ENCODE peak calls at places on chromosome 6, in nine cellular contexts. O is Peyer's patch, B is body of pancreas, X is ovary, U is H54, R is H1, S is K562, I is A549, N is GM12878. Y is an unnamed sample.

GRCh38 chr6:21808551-21809181 is 215.1 kb downstream of the SOX4 start:
- DNase-seq in S (no peak), U (no peak), I (no peak), X (peak), N (no peak), O (peak), B (peak), R (no peak), Y (no peak)

GRCh38 chr6:93858213-93858612 is 438.9 kb upstream of the EPHA7 start:
- DNase-seq in S (no peak), N (no peak), B (no peak), I (no peak), U (no peak), R (no peak), O (no peak), X (no peak), Y (no peak)

GRCh38 chr6:20778460-20778859 is 244.2 kb downstream of the CDKAL1 start:
- DNase-seq in I (no peak), N (no peak), U (no peak), B (no peak), O (no peak), X (no peak), R (no peak), S (no peak), Y (no peak)

GRCh38 chr6:81996414-81996813 is 243.9 kb upstream of the TENT5A start:
- DNase-seq in I (no peak), R (no peak), S (no peak), O (no peak), N (no peak), X (no peak), U (no peak), B (no peak), Y (no peak)

GRCh38 chr6:7500737-7501282 is 40.7 kb upstream of the DSP start:
- DNase-seq in O (no peak), I (no peak), N (no peak), R (no peak), U (no peak), S (no peak), B (no peak), X (no peak), Y (no peak)

GRCh38 chr6:40328376-40328987 is 258.7 kb downstream of the LRFN2 start:
- DNase-seq in B (peak), N (no peak), X (no peak), R (peak), U (no peak), I (peak), S (peak), O (peak), Y (no peak)

GRCh38 chr6:144012534-144012933 is 4.5 kb upstream of the PLAGL1 start:
- DNase-seq in U (peak), X (no peak), S (no peak), B (no peak), R (no peak), N (no peak), I (no peak), O (no peak), Y (no peak)

GRCh38 chr6:99838607-99839006 is 155.4 kb downstream of the MCHR2 start:
- DNase-seq in I (no peak), X (no peak), U (no peak), B (no peak), O (no peak), R (no peak), N (no peak), S (no peak), Y (no peak)

GRCh38 chr6:47292944-47293343 is 16.8 kb downstream of the TNFRSF21 start:
- DNase-seq in I (no peak), B (no peak), X (no peak), O (no peak), R (no peak), N (no peak), S (no peak), U (no peak), Y (no peak)

GRCh38 chr6:148800535-148800934 is 53.7 kb downstream of the UST start:
- DNase-seq in O (no peak), N (no peak), I (no peak), U (no peak), B (no peak), R (no peak), S (no peak), X (no peak), Y (no peak)

GRCh38 chr6:106908386-106908840 is 66.1 kb downstream of the CD24 start:
- DNase-seq in N (no peak), R (no peak), I (no peak), S (no peak), U (no peak), X (no peak), B (no peak), O (no peak), Y (no peak)

GRCh38 chr6:125201961-125202729 is 48.6 kb downstream of the TPD52L1 start:
- DNase-seq in B (peak), X (peak), O (peak), R (no peak), S (peak), N (no peak), U (peak), I (peak), Y (no peak)

GRCh38 chr6:139262519-139263300 is 29.1 kb downstream of the TXLNB start:
- DNase-seq in R (no peak), U (no peak), S (no peak), I (no peak), X (no peak), B (no peak), N (no peak), O (no peak), Y (no peak)

GRCh38 chr6:139763468-139764214 is 389.2 kb upstream of the CITED2 start:
- DNase-seq in B (no peak), S (no peak), O (no peak), R (no peak), U (no peak), X (no peak), I (no peak), N (no peak), Y (no peak)

GRCh38 chr6:14035448-14035847 is 82.1 kb upstream of the CD83 start:
- DNase-seq in N (no peak), S (no peak), U (peak), O (no peak), I (no peak), R (no peak), B (peak), X (no peak), Y (no peak)

GRCh38 chr6:5384276-5384675 is 123.0 kb downstream of the FARS2 start:
- DNase-seq in B (no peak), R (no peak), X (no peak), O (no peak), S (no peak), I (no peak), N (no peak), U (no peak), Y (no peak)

GRCh38 chr6:17178754-17179153 is 76.9 kb downstream of the STMND1 start:
- DNase-seq in I (no peak), R (no peak), S (no peak), U (no peak), O (no peak), X (no peak), N (no peak), B (no peak), Y (no peak)

GRCh38 chr6:20464041-20464440 is 62.4 kb downstream of the E2F3 start:
- DNase-seq in U (no peak), O (no peak), N (no peak), X (no peak), I (no peak), S (no peak), B (no peak), R (no peak), Y (no peak)

GRCh38 chr6:28940294-28940858 is 16.6 kb upstream of the TRIM27 start:
- DNase-seq in N (peak), B (peak), R (peak), U (no peak), O (no peak), I (no peak), S (peak), X (no peak), Y (no peak)

GRCh38 chr6:146915671-146916127 is 288.5 kb upstream of the STXBP5 start:
- DNase-seq in R (no peak), I (no peak), O (no peak), U (no peak), B (no peak), S (peak), X (no peak), N (no peak), Y (no peak)

GRCh38 chr6:53044071-53044470 is 21.1 kb upstream of the FBXO9 start:
- DNase-seq in O (no peak), N (no peak), R (no peak), B (no peak), X (no peak), I (no peak), U (no peak), S (no peak), Y (no peak)

GRCh38 chr6:53898026-53898795 is 103.4 kb downstream of the LRRC1 start:
- DNase-seq in R (no peak), B (no peak), N (no peak), U (no peak), I (no peak), X (no peak), S (no peak), O (no peak), Y (no peak)

GRCh38 chr6:44245912-44246662 is 814 bp upstream of the HSP90AB1 start:
- DNase-seq in I (peak), N (no peak), O (peak), R (peak), B (peak), X (peak), S (peak), U (peak), Y (peak)

GRCh38 chr6:138397128-138397814 is 6.8 kb upstream of the HEBP2 start:
- DNase-seq in I (no peak), U (no peak), S (no peak), N (no peak), O (no peak), B (no peak), R (no peak), X (no peak), Y (no peak)

GRCh38 chr6:54291146-54291545 is 17.1 kb upstream of the TINAG start:
- DNase-seq in X (no peak), O (no peak), N (peak), I (no peak), B (no peak), R (no peak), S (no peak), U (no peak), Y (no peak)

GRCh38 chr6:30074331-30075093 is 1.1 kb downstream of the RNF39 start:
- DNase-seq in U (no peak), X (peak), I (no peak), R (peak), O (no peak), N (no peak), S (no peak), B (no peak), Y (no peak)

GRCh38 chr6:144296973-144297372 is 11.8 kb downstream of the UTRN start:
- DNase-seq in U (no peak), I (no peak), O (no peak), N (no peak), R (no peak), B (peak), X (peak), S (no peak), Y (no peak)

GRCh38 chr6:84417261-84417660 is 189.8 kb upstream of the CEP162 start:
- DNase-seq in O (no peak), I (no peak), B (no peak), R (no peak), U (no peak), S (no peak), X (no peak), N (no peak), Y (no peak)

GRCh38 chr6:43243649-43244321 is 504 bp downstream of the TTBK1 start:
- DNase-seq in O (no peak), S (no peak), X (no peak), B (no peak), U (no peak), R (no peak), I (no peak), N (no peak), Y (peak)

GRCh38 chr6:31497595-31498476 is at the start of gene MICB:
- DNase-seq in U (no peak), X (peak), S (peak), O (peak), B (peak), I (peak), R (peak), N (peak), Y (peak)
- TF ChIP-seq POLR2A in U (peak), X (no peak), S (peak), O (peak), B (no peak), I (peak), R (no peak), N (peak), Y (no peak)

DNA sequence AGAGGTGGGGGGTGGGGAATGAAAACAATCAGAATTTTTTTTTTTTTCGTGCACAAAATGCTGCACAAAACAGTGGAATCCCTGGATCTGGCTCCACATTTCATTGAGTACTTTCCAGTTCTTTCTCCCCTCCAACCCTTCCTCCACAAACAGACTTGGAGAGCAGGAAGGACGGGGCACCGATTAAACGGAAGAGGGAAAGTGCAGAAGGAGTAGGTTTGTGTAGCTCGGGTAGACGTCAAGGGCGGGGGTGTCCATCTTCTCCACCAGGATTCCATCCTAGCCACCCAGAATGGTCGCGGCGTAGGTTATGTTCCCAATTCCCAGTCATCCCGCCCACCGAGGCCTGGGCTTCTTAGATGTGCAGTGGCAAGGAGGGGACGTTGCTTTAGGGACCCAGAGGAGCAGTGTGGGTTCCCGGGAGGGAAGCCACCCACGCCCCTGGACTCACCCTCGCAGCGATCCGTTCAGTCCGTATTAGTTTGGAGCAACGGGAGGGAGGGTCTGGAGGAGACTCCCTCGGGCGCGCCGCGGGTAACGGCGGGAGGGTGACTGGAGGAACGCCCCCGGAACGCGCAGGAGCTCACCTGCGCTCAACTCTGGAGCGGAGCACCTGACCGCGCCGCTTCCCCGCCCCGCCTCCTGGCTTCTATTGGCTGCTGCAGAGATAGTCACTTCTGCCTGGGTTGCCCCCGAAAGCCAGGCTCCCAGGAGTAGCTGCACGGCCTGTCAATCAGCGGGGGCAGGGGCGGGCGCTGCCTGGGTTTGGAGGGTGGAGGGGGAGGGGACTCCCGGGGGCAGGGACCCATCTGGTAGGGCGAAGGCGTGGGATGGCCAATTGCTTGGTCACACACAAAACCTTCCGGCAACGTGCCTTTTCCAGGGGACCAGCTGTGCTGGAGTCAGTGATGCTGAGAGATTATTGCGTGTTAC is at the start of gene ENPP5:
- DNase-seq in I (no peak), B (peak), X (peak), N (peak), S (peak), O (peak), U (no peak), R (peak), Y (peak)
- TF ChIP-seq POLR2A in I (no peak), B (peak), X (no peak), N (no peak), S (no peak), O (peak), U (no peak), R (peak), Y (no peak)

GRCh38 chr6:66838764-66839163 is 1131.7 kb upstream of the EYS start:
- DNase-seq in R (no peak), N (no peak), I (no peak), S (no peak), B (no peak), O (no peak), X (no peak), U (no peak), Y (no peak)
- TF ChIP-seq POLR2A in R (no peak), N (no peak), I (no peak), S (no peak), B (no peak), O (no peak), X (no peak), U (no peak), Y (no peak)

GRCh38 chr6:73455865-73456629 is 4.0 kb upstream of the CGAS start:
- DNase-seq in B (no peak), O (no peak), X (no peak), N (no peak), R (no peak), S (peak), U (no peak), I (no peak), Y (no peak)

GRCh38 chr6:73460044-73460443 is 1.5 kb upstream of the MTO1 start:
- DNase-seq in B (no peak), O (no peak), X (no peak), N (no peak), S (no peak), I (no peak), R (no peak), U (no peak), Y (no peak)

DNA sequence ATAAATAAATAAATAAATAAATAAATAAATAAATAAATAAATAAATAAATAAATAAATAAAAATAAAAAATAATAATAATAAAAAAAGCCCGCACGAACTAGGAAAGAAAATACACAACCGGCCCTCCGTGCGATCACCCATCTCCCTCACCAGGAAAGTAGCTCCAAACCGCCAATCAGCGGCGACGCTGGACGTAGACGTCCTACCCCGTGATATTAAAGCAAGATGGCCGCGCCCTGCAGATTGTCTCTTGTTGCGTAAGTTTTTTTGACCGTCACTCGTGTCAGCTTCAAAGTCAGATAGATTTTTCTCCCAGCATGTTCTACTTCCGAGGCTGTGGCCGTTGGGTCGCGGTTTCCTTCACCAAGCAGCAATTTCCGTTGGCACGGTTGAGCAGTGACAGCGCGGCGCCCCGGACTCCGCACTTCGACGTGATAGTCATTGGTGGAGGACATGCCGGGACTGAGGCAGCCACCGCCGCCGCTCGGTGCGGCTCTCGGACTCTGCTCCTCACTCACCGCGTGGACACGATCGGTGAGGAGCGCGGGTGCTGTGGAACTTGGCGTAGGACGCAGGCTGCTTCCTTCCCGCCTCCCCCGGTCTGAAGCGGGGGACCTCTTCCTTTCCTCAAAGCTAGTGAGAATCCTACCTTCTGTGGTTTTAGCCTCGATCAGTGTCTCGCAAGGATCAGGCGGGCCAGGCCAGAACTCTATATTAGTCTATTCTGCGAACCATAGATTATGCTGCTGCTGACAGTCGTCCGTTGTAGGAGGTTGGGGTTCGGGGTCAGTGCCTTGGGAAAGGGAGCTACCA is at the start of gene MTO1:
- DNase-seq in U (peak), S (peak), N (no peak), O (peak), B (peak), I (peak), X (peak), R (peak), Y (peak)
- TF ChIP-seq POLR2A in U (peak), S (peak), N (peak), O (peak), B (no peak), I (peak), X (peak), R (peak), Y (peak)

DNA sequence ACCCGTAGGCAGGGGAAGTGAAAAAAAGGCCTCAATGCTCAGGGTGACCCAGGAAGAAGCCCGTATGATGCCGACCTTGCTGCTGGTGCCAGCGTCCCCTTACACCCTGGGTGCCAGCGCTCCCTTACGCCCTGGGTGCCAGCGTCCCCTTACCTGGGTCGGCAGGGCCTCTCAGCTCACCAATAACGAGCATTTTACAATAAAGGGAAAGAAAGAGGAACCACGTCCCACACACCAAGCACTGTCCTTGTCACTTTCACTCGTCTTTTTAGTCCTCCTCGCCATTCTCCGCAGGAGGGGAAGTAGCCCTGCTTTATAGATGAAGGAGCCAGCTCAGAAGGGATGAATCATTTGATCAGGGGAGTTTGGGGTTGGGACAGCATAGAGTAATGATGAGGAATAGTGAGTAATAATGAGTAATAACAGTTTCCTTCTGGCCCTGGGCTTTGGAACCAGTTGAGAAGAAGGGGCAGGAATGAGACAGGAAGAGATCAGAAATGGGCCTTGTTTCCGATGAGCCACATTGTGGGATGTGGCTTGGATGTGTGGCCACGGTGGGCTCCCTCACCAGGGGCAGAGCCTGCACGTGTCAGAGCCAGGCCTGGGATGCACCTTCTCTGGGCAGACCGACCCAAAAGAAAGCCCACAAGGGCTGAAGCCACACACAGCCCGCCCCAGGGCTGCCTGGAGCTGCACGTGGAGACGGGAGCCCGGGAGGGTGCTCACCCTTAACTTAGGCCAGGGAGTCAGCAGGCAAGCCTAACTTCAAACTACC is 75.7 kb downstream of the SYNJ2 start:
- DNase-seq in X (no peak), N (no peak), R (no peak), U (peak), O (no peak), S (no peak), B (no peak), I (peak), Y (no peak)
- TF ChIP-seq POLR2A in X (no peak), N (no peak), R (no peak), U (no peak), O (no peak), S (no peak), B (no peak), I (no peak), Y (no peak)

GRCh38 chr6:24431045-24431451 is 28.3 kb downstream of the MRS2 start:
- DNase-seq in I (peak), B (peak), R (no peak), O (no peak), X (no peak), S (peak), N (no peak), U (peak), Y (no peak)

GRCh38 chr6:24425091-24425490 is 22.4 kb downstream of the MRS2 start:
- DNase-seq in I (no peak), B (no peak), N (no peak), X (no peak), U (no peak), R (no peak), O (no peak), S (no peak), Y (no peak)

GRCh38 chr6:24430086-24430485 is 27.4 kb downstream of the MRS2 start:
- DNase-seq in X (no peak), I (no peak), N (no peak), B (no peak), R (no peak), U (no peak), S (no peak), O (no peak), Y (no peak)

GRCh38 chr6:24426729-24427446 is 24.2 kb downstream of the MRS2 start:
- DNase-seq in U (no peak), I (no peak), N (no peak), S (no peak), R (no peak), X (no peak), B (no peak), O (no peak), Y (no peak)

DNA sequence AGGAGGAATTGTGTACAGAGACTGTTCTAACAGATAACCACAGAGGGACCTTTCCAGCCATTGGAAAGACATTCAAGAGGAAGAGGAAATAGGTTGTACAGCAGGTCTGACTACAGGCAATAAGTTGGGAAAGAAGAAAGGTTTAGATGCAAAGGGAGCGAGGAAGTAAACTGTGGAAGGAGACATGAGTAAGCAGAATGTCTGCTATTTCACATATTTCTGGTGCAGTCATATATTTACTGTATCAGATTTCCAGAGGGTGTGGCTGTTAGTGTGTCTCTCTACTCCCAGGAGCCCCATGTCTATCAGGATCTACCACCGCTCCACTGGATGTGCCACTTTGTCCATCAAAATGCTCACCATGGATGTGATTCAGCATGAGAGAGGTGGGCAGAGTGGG is 25.9 kb downstream of the MRS2 start:
- DNase-seq in R (no peak), I (no peak), B (no peak), O (no peak), X (no peak), S (peak), N (no peak), U (no peak), Y (no peak)
- TF ChIP-seq POLR2A in R (no peak), I (no peak), B (no peak), O (no peak), X (no peak), S (no peak), N (no peak), U (no peak), Y (no peak)

Y was measured in GM12892.